ENCODE peak calls at places on chromosomes 16 and 17, in ten cellular contexts. One of them, this sample, is unnamed.

GRCh38 chr17:28368306-28368831 is 1.7 kb downstream of the VTN start:
- DNase-seq in brain microvascular endothelial cell: no peak
- DNase-seq in fibroblast of villous mesenchyme: no peak
- DNase-seq in HCT116: no peak
- DNase-seq in colonic mucosa: no peak
- DNase-seq in A673: no peak
- DNase-seq in prostate gland: no peak
- DNase-seq in GM06990: no peak
- DNase-seq in psoas muscle: no peak
- DNase-seq in AG04449: no peak
- DNase-seq in this sample: no peak

GRCh38 chr17:40550608-40551007 is 14.7 kb downstream of the CCR7 start:
- DNase-seq in AG04449: peak; percentile 73
- DNase-seq in psoas muscle: peak; percentile 76
- DNase-seq in brain microvascular endothelial cell: peak; percentile 84
- DNase-seq in prostate gland: no peak
- DNase-seq in colonic mucosa: peak; percentile 23
- DNase-seq in GM06990: no peak
- DNase-seq in fibroblast of villous mesenchyme: peak; percentile 89
- DNase-seq in A673: no peak
- DNase-seq in HCT116: no peak
- DNase-seq in this sample: peak; percentile 88

GRCh38 chr16:35637683-35638082 is 2178.3 kb downstream of the TP53TG3F start:
- DNase-seq in A673: no peak
- DNase-seq in colonic mucosa: no peak
- DNase-seq in fibroblast of villous mesenchyme: no peak
- DNase-seq in AG04449: no peak
- DNase-seq in brain microvascular endothelial cell: no peak
- DNase-seq in HCT116: no peak
- DNase-seq in prostate gland: no peak
- DNase-seq in psoas muscle: no peak
- DNase-seq in GM06990: no peak
- DNase-seq in this sample: no peak

GRCh38 chr16:12141073-12141472 is 164.5 kb downstream of the SNX29 start:
- DNase-seq in prostate gland: no peak
- DNase-seq in colonic mucosa: no peak
- DNase-seq in brain microvascular endothelial cell: no peak
- DNase-seq in GM06990: no peak
- DNase-seq in A673: no peak
- DNase-seq in fibroblast of villous mesenchyme: no peak
- DNase-seq in AG04449: no peak
- DNase-seq in HCT116: no peak
- DNase-seq in psoas muscle: no peak
- DNase-seq in this sample: no peak

GRCh38 chr17:57549996-57550395 is 195.1 kb downstream of the CCDC182 start:
- DNase-seq in AG04449: no peak
- DNase-seq in A673: no peak
- DNase-seq in HCT116: no peak
- DNase-seq in brain microvascular endothelial cell: no peak
- DNase-seq in colonic mucosa: no peak
- DNase-seq in psoas muscle: no peak
- DNase-seq in GM06990: no peak
- DNase-seq in fibroblast of villous mesenchyme: no peak
- DNase-seq in prostate gland: no peak
- DNase-seq in this sample: no peak

GRCh38 chr17:10750210-10750609 is 20.4 kb upstream of the TMEM220 start:
- DNase-seq in fibroblast of villous mesenchyme: no peak
- DNase-seq in HCT116: no peak
- DNase-seq in brain microvascular endothelial cell: no peak
- DNase-seq in A673: no peak
- DNase-seq in psoas muscle: no peak
- DNase-seq in colonic mucosa: no peak
- DNase-seq in GM06990: no peak
- DNase-seq in prostate gland: no peak
- DNase-seq in AG04449: no peak
- DNase-seq in this sample: no peak

GRCh38 chr17:75051941-75052340 is 4.9 kb downstream of the KCTD2 start:
- DNase-seq in A673: no peak
- DNase-seq in GM06990: no peak
- DNase-seq in AG04449: no peak
- DNase-seq in colonic mucosa: no peak
- DNase-seq in prostate gland: no peak
- DNase-seq in HCT116: no peak
- DNase-seq in psoas muscle: no peak
- DNase-seq in fibroblast of villous mesenchyme: no peak
- DNase-seq in brain microvascular endothelial cell: no peak
- DNase-seq in this sample: no peak

GRCh38 chr17:37361543-37361942 is 14.2 kb upstream of the C17orf78 start:
- DNase-seq in GM06990: no peak
- DNase-seq in fibroblast of villous mesenchyme: no peak
- DNase-seq in AG04449: no peak
- DNase-seq in colonic mucosa: no peak
- DNase-seq in psoas muscle: no peak
- DNase-seq in A673: no peak
- DNase-seq in HCT116: no peak
- DNase-seq in prostate gland: peak; percentile 65
- DNase-seq in brain microvascular endothelial cell: no peak
- DNase-seq in this sample: no peak

GRCh38 chr17:1231456-1231855 is 38.8 kb upstream of the BHLHA9 start:
- DNase-seq in brain microvascular endothelial cell: no peak
- DNase-seq in psoas muscle: peak; percentile 48
- DNase-seq in GM06990: no peak
- DNase-seq in AG04449: no peak
- DNase-seq in A673: no peak
- DNase-seq in fibroblast of villous mesenchyme: peak; percentile 41
- DNase-seq in colonic mucosa: peak; percentile 78
- DNase-seq in prostate gland: no peak
- DNase-seq in HCT116: no peak
- DNase-seq in this sample: no peak

GRCh38 chr16:67349172-67349571 is 22.6 kb downstream of the LRRC36 start:
- DNase-seq in A673: peak; percentile 29
- DNase-seq in fibroblast of villous mesenchyme: peak; percentile 38
- DNase-seq in AG04449: no peak
- DNase-seq in prostate gland: no peak
- DNase-seq in HCT116: peak; percentile 48
- DNase-seq in psoas muscle: no peak
- DNase-seq in colonic mucosa: no peak
- DNase-seq in brain microvascular endothelial cell: no peak
- DNase-seq in GM06990: no peak
- DNase-seq in this sample: no peak

DNA sequence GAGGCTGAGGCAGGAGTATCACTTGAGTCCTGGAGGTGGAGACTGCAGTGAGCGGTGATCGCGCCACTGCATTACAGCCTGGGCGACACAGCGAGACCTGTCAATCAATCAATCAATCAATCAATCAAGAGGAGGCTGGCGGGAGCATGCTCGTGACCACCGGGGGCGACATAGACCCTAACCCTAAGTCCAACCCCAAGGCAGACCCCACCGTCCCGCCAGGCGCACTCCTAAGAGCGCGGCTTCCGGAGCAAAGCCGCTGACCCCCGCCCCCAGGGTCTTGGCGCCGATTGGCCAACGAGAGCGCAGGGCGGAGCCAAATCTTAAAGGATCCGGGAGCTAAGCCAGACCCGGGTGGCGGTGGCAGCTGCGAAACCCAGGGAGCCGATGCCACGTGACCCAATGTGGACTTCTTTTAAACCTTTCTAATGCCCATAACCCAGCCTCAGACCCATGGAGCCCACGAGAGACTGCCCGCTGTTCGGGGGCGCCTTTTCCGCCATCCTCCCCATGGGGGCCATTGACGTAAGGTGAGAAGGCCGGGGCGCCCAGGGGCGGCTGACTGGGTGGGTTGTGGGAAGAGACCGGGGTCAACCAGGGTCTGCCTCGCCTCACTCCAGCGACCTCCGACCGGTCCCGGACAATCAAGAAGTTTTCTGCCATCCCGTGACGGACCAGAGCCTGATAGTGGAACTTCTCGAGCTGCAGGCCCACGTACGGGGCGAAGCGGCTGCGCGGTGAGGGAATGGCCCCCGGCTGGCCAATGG is at the start of gene RANGRF:
- DNase-seq in A673: peak; percentile 91
- DNase-seq in psoas muscle: peak; percentile 90
- DNase-seq in fibroblast of villous mesenchyme: peak; percentile 86
- DNase-seq in HCT116: peak; percentile 62
- DNase-seq in colonic mucosa: peak; percentile 95
- DNase-seq in brain microvascular endothelial cell: peak; percentile 68
- DNase-seq in AG04449: no peak
- DNase-seq in GM06990: peak; percentile 88
- DNase-seq in prostate gland: peak; percentile 86
- DNase-seq in this sample: peak; percentile 49
- TF ChIP-seq CTCF in A673: no peak
- TF ChIP-seq CTCF in psoas muscle: no peak
- TF ChIP-seq CTCF in fibroblast of villous mesenchyme: no peak
- TF ChIP-seq CTCF in HCT116: no peak
- TF ChIP-seq CTCF in colonic mucosa: no peak
- TF ChIP-seq CTCF in brain microvascular endothelial cell: no peak
- TF ChIP-seq CTCF in AG04449: no peak
- TF ChIP-seq CTCF in GM06990: no peak
- TF ChIP-seq CTCF in prostate gland: no peak
- TF ChIP-seq CTCF in this sample: no peak

DNA sequence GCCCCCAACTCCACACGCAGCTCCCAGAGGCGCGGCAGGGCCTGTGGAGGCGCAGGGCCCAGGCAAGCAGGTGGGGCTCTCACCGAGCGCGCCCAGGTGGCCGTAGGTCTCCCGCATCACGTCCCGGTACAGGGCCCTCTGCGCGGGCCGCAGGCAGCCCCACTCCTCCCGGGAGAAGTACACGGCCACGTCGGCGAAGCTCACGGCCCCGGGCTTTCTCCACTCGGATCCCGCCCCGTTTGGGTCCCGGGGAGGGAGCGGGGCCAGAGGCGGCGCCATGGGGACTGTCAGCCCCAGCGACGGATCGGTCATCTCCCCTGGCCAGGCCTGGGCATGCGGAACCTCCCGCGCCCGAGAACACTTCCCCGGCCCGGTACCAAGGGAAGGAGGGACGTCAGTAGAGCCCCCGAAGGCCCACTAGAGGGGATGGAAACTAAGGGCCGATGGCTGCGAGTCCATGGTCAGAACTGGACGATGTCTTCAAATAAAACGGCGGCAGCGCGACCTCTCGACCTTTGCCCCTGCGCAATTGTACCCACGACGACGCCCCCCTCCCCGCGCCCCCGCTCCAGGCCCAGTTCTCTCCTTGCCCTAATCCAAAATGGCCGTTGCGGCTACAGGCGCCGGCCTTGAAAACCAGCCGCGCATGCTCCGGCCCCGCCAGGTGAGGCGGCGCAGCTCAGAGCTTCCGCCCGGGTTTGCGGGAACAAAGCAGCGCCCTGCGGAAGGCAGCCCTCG is at the start of gene ZNF747:
- DNase-seq in GM06990: peak; percentile 89
- DNase-seq in A673: peak; percentile 90
- DNase-seq in HCT116: peak; percentile 70
- DNase-seq in prostate gland: peak; percentile 89
- DNase-seq in colonic mucosa: peak; percentile 92
- DNase-seq in AG04449: no peak
- DNase-seq in psoas muscle: peak; percentile 95
- DNase-seq in brain microvascular endothelial cell: peak; percentile 54
- DNase-seq in fibroblast of villous mesenchyme: peak; percentile 84
- DNase-seq in this sample: peak; percentile 59
- TF ChIP-seq CTCF in GM06990: peak; percentile 15
- TF ChIP-seq CTCF in A673: no peak
- TF ChIP-seq CTCF in HCT116: no peak
- TF ChIP-seq CTCF in prostate gland: no peak
- TF ChIP-seq CTCF in colonic mucosa: no peak
- TF ChIP-seq CTCF in AG04449: no peak
- TF ChIP-seq CTCF in psoas muscle: peak; percentile 0
- TF ChIP-seq CTCF in brain microvascular endothelial cell: no peak
- TF ChIP-seq CTCF in fibroblast of villous mesenchyme: no peak
- TF ChIP-seq CTCF in this sample: no peak

GRCh38 chr16:54361813-54362212 is 75.2 kb upstream of the IRX3 start:
- DNase-seq in brain microvascular endothelial cell: no peak
- DNase-seq in prostate gland: no peak
- DNase-seq in psoas muscle: no peak
- DNase-seq in GM06990: no peak
- DNase-seq in HCT116: no peak
- DNase-seq in AG04449: no peak
- DNase-seq in colonic mucosa: no peak
- DNase-seq in fibroblast of villous mesenchyme: no peak
- DNase-seq in A673: peak; percentile 10
- DNase-seq in this sample: no peak
- TF ChIP-seq CTCF in brain microvascular endothelial cell: peak; percentile 39
- TF ChIP-seq CTCF in prostate gland: no peak
- TF ChIP-seq CTCF in psoas muscle: no peak
- TF ChIP-seq CTCF in GM06990: no peak
- TF ChIP-seq CTCF in HCT116: peak; percentile 25
- TF ChIP-seq CTCF in AG04449: no peak
- TF ChIP-seq CTCF in colonic mucosa: no peak
- TF ChIP-seq CTCF in fibroblast of villous mesenchyme: peak; percentile 15
- TF ChIP-seq CTCF in A673: peak; percentile 20
- TF ChIP-seq CTCF in this sample: no peak

GRCh38 chr17:55057184-55057583 is 88.6 kb downstream of the STXBP4 start:
- DNase-seq in A673: no peak
- DNase-seq in AG04449: no peak
- DNase-seq in fibroblast of villous mesenchyme: no peak
- DNase-seq in psoas muscle: no peak
- DNase-seq in colonic mucosa: no peak
- DNase-seq in brain microvascular endothelial cell: no peak
- DNase-seq in HCT116: no peak
- DNase-seq in GM06990: no peak
- DNase-seq in prostate gland: no peak
- DNase-seq in this sample: no peak

GRCh38 chr17:55059724-55060123 is 91.2 kb downstream of the STXBP4 start:
- DNase-seq in GM06990: no peak
- DNase-seq in brain microvascular endothelial cell: no peak
- DNase-seq in A673: no peak
- DNase-seq in fibroblast of villous mesenchyme: no peak
- DNase-seq in prostate gland: no peak
- DNase-seq in psoas muscle: no peak
- DNase-seq in AG04449: no peak
- DNase-seq in colonic mucosa: no peak
- DNase-seq in HCT116: no peak
- DNase-seq in this sample: no peak

GRCh38 chr17:55056530-55056929 is 88.0 kb downstream of the STXBP4 start:
- DNase-seq in prostate gland: peak; percentile 53
- DNase-seq in A673: peak; percentile 82
- DNase-seq in HCT116: no peak
- DNase-seq in GM06990: no peak
- DNase-seq in AG04449: no peak
- DNase-seq in psoas muscle: no peak
- DNase-seq in brain microvascular endothelial cell: no peak
- DNase-seq in colonic mucosa: peak; percentile 18
- DNase-seq in fibroblast of villous mesenchyme: no peak
- DNase-seq in this sample: no peak

GRCh38 chr17:55054429-55054828 is 85.9 kb downstream of the STXBP4 start:
- DNase-seq in AG04449: no peak
- DNase-seq in fibroblast of villous mesenchyme: no peak
- DNase-seq in brain microvascular endothelial cell: no peak
- DNase-seq in colonic mucosa: no peak
- DNase-seq in GM06990: no peak
- DNase-seq in A673: no peak
- DNase-seq in HCT116: no peak
- DNase-seq in psoas muscle: no peak
- DNase-seq in prostate gland: no peak
- DNase-seq in this sample: no peak

DNA sequence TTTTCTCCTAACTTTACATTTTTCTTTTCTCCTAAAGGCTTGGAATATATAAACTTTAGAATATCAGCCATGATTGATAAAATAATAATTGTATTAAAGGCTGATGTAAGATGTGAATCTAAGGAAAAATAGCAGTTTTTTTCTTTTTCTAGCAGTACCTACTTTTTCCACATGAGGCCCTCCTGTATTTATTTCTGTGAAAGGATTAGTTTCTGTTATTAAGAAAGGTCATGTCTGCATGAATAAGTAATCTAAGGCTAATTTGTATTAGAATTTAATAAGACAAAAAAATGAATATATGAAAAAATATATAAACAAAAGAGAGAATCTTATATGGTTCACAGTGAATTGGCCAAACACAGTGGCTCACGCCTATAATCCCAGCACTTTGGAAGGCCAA is 85.3 kb downstream of the STXBP4 start:
- DNase-seq in fibroblast of villous mesenchyme: peak; percentile 4
- DNase-seq in HCT116: no peak
- DNase-seq in A673: peak; percentile 58
- DNase-seq in prostate gland: no peak
- DNase-seq in psoas muscle: no peak
- DNase-seq in GM06990: no peak
- DNase-seq in colonic mucosa: no peak
- DNase-seq in brain microvascular endothelial cell: no peak
- DNase-seq in AG04449: no peak
- DNase-seq in this sample: no peak
- TF ChIP-seq CTCF in fibroblast of villous mesenchyme: peak; percentile 30
- TF ChIP-seq CTCF in HCT116: peak; percentile 60
- TF ChIP-seq CTCF in A673: peak; percentile 73
- TF ChIP-seq CTCF in prostate gland: no peak
- TF ChIP-seq CTCF in psoas muscle: peak; percentile 32
- TF ChIP-seq CTCF in GM06990: peak; percentile 16
- TF ChIP-seq CTCF in colonic mucosa: peak; percentile 8
- TF ChIP-seq CTCF in brain microvascular endothelial cell: peak; percentile 16
- TF ChIP-seq CTCF in AG04449: no peak
- TF ChIP-seq CTCF in this sample: peak; percentile 45

This sample was measured in AG09319.